ENCODE peak calls at places on chromosomes 12 and 14, in six cellular contexts. A is K562, G is SK-N-SH, J is HCT116, N is HepG2, R is GM12878. D is an unnamed sample.

GRCh38 chr12:8033153-8034044 is 883 bp downstream of the FOXJ2 start:
- DNase-seq in A (peak), G (peak), J (no peak), N (no peak), R (no peak), D (peak)

GRCh38 chr12:62787606-62788005 is 147.3 kb downstream of the PPM1H start:
- DNase-seq in A (no peak), G (no peak), J (no peak), N (no peak), R (no peak), D (no peak)

GRCh38 chr12:55742719-55743130 is at the start of gene GDF11:
- DNase-seq in A (no peak), G (no peak), J (no peak), N (peak), R (no peak), D (peak)

GRCh38 chr14:21199611-21200570 is 44.0 kb upstream of the OR5AU1 start:
- DNase-seq in A (no peak), G (no peak), J (no peak), N (no peak), R (no peak), D (no peak)

GRCh38 chr14:95359974-95360826 is 40.5 kb upstream of the CLMN start:
- DNase-seq in A (no peak), G (no peak), J (no peak), N (no peak), R (no peak), D (no peak)

GRCh38 chr14:36520601-36521525 is 831 bp upstream of the NKX2-1 start:
- DNase-seq in A (peak), G (peak), J (peak), N (peak), R (no peak), D (no peak)

GRCh38 chr14:92309968-92310367 is 13.0 kb upstream of the SLC24A4 start:
- DNase-seq in A (no peak), G (no peak), J (no peak), N (no peak), R (no peak), D (no peak)

GRCh38 chr12:2053675-2054070 is 886 bp downstream of the CACNA1C start:
- DNase-seq in A (no peak), G (peak), J (no peak), N (no peak), R (no peak), D (no peak)

GRCh38 chr12:30417697-30418231 is 277.9 kb downstream of the IPO8 start:
- DNase-seq in A (no peak), G (no peak), J (peak), N (no peak), R (no peak), D (no peak)

GRCh38 chr14:105602243-105602750 is 75.9 kb downstream of the TMEM121 start:
- DNase-seq in A (no peak), G (no peak), J (no peak), N (no peak), R (no peak), D (peak)

GRCh38 chr12:62273724-62274380 is 13.6 kb downstream of the USP15 start:
- DNase-seq in A (no peak), G (no peak), J (no peak), N (peak), R (no peak), D (no peak)

GRCh38 chr12:48473061-48473460 is 702 bp downstream of the ANP32D start:
- DNase-seq in A (no peak), G (no peak), J (no peak), N (no peak), R (no peak), D (no peak)

GRCh38 chr12:113369391-113369790 is 11.0 kb downstream of the PLBD2 start:
- DNase-seq in A (no peak), G (no peak), J (no peak), N (no peak), R (no peak), D (no peak)

GRCh38 chr12:88308825-88309224 is 166.7 kb downstream of the TMTC3 start:
- DNase-seq in A (no peak), G (no peak), J (no peak), N (no peak), R (no peak), D (no peak)

GRCh38 chr12:132157733-132158409 is 13.6 kb downstream of the NOC4L start:
- DNase-seq in A (no peak), G (no peak), J (no peak), N (no peak), R (no peak), D (no peak)

GRCh38 chr12:19575307-19576243 is 136.3 kb downstream of the AEBP2 start:
- DNase-seq in A (no peak), G (peak), J (peak), N (peak), R (no peak), D (no peak)

GRCh38 chr12:56601503-56601902 is 28.6 kb downstream of the BAZ2A start:
- DNase-seq in A (peak), G (peak), J (no peak), N (no peak), R (no peak), D (peak)

GRCh38 chr12:459430-460258 is at the start of gene B4GALNT3:
- DNase-seq in A (peak), G (peak), J (peak), N (no peak), R (no peak), D (peak)

GRCh38 chr12:17035372-17035771 is 429.4 kb upstream of the LMO3 start:
- DNase-seq in A (no peak), G (no peak), J (no peak), N (no peak), R (no peak), D (no peak)

GRCh38 chr14:103521438-103521961 is 1.1 kb downstream of the CKB start:
- DNase-seq in A (peak), G (peak), J (no peak), N (no peak), R (no peak), D (peak)

GRCh38 chr12:10716704-10717315 is 6.3 kb downstream of the YBX3 start:
- DNase-seq in A (no peak), G (no peak), J (peak), N (no peak), R (no peak), D (peak)

GRCh38 chr14:83071888-83072501 is 1538.3 kb upstream of the SEL1L start:
- DNase-seq in A (no peak), G (no peak), J (no peak), N (peak), R (peak), D (peak)

GRCh38 chr14:103057372-103058208 is at the start of gene CDC42BPB:
- DNase-seq in A (peak), G (peak), J (peak), N (peak), R (no peak), D (peak)

GRCh38 chr14:55329999-55330710 is 58.9 kb downstream of the FBXO34 start:
- DNase-seq in A (no peak), G (no peak), J (no peak), N (no peak), R (no peak), D (no peak)

GRCh38 chr14:49249022-49249421 is 337.2 kb downstream of the RPS29 start:
- DNase-seq in A (no peak), G (peak), J (no peak), N (no peak), R (no peak), D (no peak)

GRCh38 chr12:26274441-26275312 is 79.3 kb downstream of the SSPN start:
- DNase-seq in A (peak), G (peak), J (peak), N (peak), R (peak), D (peak)

GRCh38 chr12:98736352-98737326 is 91.5 kb downstream of the APAF1 start:
- DNase-seq in A (no peak), G (peak), J (no peak), N (peak), R (no peak), D (no peak)

GRCh38 chr14:99628832-99629618 is 15.9 kb upstream of the HHIPL1 start:
- DNase-seq in A (peak), G (peak), J (peak), N (peak), R (no peak), D (peak)

GRCh38 chr12:124727244-124727673 is 136.4 kb downstream of the SCARB1 start:
- DNase-seq in A (no peak), G (no peak), J (peak), N (peak), R (no peak), D (no peak)

GRCh38 chr12:29333178-29333577 is 47.8 kb downstream of the ERGIC2 start:
- DNase-seq in A (no peak), G (no peak), J (no peak), N (no peak), R (no peak), D (no peak)

GRCh38 chr14:88227693-88228092 is 95.4 kb downstream of the KCNK10 start:
- DNase-seq in A (no peak), G (no peak), J (no peak), N (no peak), R (no peak), D (no peak)

GRCh38 chr14:105864651-105865265 is 338.4 kb downstream of the TMEM121 start:
- DNase-seq in A (no peak), G (no peak), J (no peak), N (no peak), R (no peak), D (no peak)

GRCh38 chr12:778615-779014 is 26.2 kb downstream of the WNK1 start:
- DNase-seq in A (no peak), G (no peak), J (no peak), N (no peak), R (no peak), D (no peak)

DNA sequence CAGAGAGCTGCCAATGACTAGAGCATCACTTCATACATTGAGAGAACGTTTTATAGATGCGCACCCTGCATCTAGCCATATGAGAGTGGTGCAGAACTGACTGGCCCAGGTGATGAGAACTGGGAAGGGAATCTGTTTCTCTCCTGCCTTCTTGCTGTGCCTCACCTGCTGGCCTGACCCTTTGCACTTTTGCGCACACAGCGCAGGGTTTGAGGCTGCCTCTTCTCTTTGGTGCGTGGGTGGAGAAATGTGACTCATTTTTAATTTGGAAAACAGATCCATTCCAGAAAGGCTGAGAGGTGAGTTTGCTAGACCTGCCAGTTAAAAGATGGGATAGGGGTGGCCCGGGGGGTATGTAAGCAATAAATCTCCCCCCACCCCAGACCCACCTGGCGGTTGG is 453 bp upstream of the ESRRB start:
- DNase-seq in A (no peak), G (no peak), J (peak), N (no peak), R (no peak), D (no peak)
- TF ChIP-seq JUND in A (no peak), G (no peak), J (no peak), N (no peak), R (no peak), D (no peak)

DNA sequence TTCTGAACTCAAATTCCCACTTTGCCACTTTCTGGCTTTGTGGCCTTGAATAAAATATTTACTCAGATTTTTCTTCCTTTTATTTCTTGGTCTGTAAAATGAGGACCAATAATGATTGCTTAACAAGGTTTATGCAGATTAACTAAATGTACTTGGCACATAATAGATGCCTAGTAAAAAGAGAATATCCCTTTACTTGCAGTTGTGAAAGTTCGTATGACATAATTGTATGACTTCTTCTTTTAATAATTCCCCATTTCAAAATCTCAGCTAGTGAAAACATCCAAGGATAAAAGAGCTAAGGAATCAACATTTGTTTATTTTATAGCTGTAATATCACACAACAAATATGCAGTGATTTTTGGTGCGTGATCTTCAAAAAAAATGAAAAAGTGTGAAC is 215.6 kb upstream of the ATP2B1 start:
- DNase-seq in A (no peak), G (no peak), J (no peak), N (no peak), R (no peak), D (no peak)
- TF ChIP-seq JUND in A (no peak), G (no peak), J (no peak), N (no peak), R (no peak), D (no peak)

DNA sequence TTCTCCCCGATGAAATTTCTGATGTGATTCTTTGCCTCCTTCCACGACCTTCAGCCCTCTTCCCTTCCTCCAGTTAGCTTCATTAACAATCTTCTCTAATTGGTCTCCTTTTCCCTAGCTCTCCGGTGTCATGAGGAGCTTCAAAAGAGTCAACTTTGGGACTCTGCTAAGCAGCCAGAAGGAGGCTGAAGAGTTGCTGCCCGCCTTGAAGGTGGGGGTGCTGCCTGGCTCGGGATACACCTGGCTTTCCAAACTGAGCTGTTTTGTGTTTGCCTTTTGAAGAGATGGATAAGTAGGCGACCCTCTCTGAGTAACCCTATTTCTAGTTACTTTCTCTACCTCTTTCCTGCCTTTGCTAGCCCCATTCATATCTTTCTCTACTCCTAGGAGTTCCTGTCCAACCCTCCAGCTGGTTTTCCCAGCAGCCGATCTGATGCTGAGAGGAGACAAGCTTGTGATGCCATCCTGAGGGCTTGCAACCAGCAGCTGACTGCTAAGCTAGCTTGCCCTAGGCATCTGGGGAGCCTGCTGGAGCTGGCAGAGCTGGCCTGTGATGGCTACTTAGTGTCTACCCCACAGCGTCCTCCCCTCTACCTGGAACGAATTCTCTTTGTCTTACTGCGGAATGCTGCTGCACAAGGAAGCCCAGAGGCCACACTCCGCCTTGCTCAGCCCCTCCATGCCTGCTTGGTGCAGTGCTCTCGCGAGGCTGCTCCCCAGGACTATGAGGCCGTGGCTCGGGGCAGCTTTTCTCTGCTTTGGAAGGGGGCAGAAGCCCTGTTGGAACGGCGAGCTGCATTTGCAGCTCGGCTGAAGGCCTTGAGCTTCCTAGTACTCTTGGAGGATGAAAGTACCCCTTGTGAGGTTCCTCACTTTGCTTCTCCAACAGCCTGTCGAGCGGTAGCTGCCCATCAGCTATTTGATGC is 801 bp downstream of the ESPL1 start:
- DNase-seq in A (no peak), G (peak), J (no peak), N (no peak), R (no peak), D (no peak)
- TF ChIP-seq JUND in A (no peak), G (no peak), J (no peak), N (no peak), R (no peak), D (no peak)

GRCh38 chr14:70468731-70469130 is 16.8 kb downstream of the ADAM21 start:
- DNase-seq in A (no peak), G (no peak), J (no peak), N (no peak), R (no peak), D (no peak)

GRCh38 chr14:70473825-70474224 is 21.9 kb downstream of the ADAM21 start:
- DNase-seq in A (no peak), G (no peak), J (no peak), N (no peak), R (no peak), D (no peak)

GRCh38 chr14:70472253-70473159 is 20.5 kb downstream of the ADAM21 start:
- DNase-seq in A (no peak), G (no peak), J (no peak), N (no peak), R (peak), D (no peak)
- TF ChIP-seq JUND in A (no peak), G (no peak), J (no peak), N (no peak), R (peak), D (no peak)

GRCh38 chr12:6226701-6227096 is 26.5 kb downstream of the CD9 start:
- DNase-seq in A (no peak), G (no peak), J (no peak), N (no peak), R (no peak), D (no peak)
- TF ChIP-seq JUND in A (no peak), G (no peak), J (no peak), N (no peak), R (no peak), D (no peak)

GRCh38 chr12:50415899-50416479 is 15.3 kb downstream of the LARP4 start:
- DNase-seq in A (no peak), G (no peak), J (no peak), N (no peak), R (no peak), D (no peak)

GRCh38 chr12:50411051-50411660 is 10.5 kb downstream of the LARP4 start:
- DNase-seq in A (no peak), G (no peak), J (no peak), N (no peak), R (no peak), D (no peak)
- TF ChIP-seq JUND in A (no peak), G (no peak), J (no peak), N (no peak), R (no peak), D (no peak)

GRCh38 chr12:105449406-105449805 is 118.9 kb downstream of the C12orf75 start:
- DNase-seq in A (no peak), G (no peak), J (no peak), N (no peak), R (no peak), D (no peak)

GRCh38 chr12:105444809-105445102 is 114.3 kb downstream of the C12orf75 start:
- DNase-seq in A (no peak), G (no peak), J (no peak), N (no peak), R (no peak), D (no peak)

GRCh38 chr12:105444050-105444808 is 113.7 kb downstream of the C12orf75 start:
- DNase-seq in A (no peak), G (no peak), J (no peak), N (no peak), R (no peak), D (peak)

GRCh38 chr12:105440037-105440664 is 109.7 kb downstream of the C12orf75 start:
- DNase-seq in A (no peak), G (no peak), J (no peak), N (no peak), R (no peak), D (no peak)

DNA sequence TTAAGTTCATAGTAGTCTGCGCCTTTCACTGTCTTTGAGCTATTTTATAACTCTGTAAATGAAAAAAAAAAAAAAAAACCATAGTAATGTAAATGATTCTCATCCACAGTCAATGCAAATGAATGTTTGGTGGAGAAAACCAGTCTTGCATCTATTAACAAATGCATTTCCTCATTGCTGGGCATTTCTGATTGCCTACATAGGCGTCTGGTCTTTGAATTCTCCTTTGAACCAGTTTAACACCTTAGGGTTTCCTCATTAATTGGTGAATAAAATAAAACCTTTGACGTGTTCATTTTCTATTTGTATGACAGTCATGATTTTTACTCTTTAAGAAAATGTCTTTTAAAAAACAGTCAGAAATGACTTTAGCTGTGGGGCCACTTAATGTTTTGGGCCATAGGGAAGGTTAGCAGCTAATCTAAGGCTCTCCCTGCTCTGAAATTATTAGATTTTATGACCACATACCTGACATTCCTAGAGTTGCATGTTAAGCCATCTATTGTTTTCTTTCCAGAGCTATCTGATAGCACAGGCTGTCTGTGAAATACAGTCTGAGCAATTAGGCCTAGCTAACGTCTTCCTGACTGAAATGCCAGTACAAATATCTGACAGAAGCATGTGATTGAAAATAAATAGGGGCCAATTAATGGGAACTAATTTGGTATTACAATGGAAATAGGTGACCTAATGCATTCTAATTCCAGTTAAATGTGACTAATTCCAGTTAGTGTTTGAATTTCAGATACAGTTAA is 114.9 kb downstream of the C12orf75 start:
- DNase-seq in A (no peak), G (no peak), J (no peak), N (peak), R (no peak), D (peak)
- TF ChIP-seq JUND in A (no peak), G (no peak), J (no peak), N (no peak), R (no peak), D (no peak)

GRCh38 chr12:95215925-95216324 is 1.3 kb downstream of the FGD6 start:
- DNase-seq in A (no peak), G (no peak), J (no peak), N (peak), R (no peak), D (no peak)
- TF ChIP-seq JUND in A (no peak), G (no peak), J (no peak), N (no peak), R (no peak), D (no peak)